ENCODE peak calls at places on chromosome 2, in nine cellular contexts. H, L, B, S, F, P, Y, Q and C are unnamed samples.

GRCh38 chr2:101396352-101396717 is 9.0 kb upstream of the CREG2 start:
- DNase-seq in B (no peak), S (peak; percentile 96), Q (no peak), Y (no peak), L (peak; percentile 96), P (no peak), F (no peak), H (no peak), C (peak; percentile 70)

GRCh38 chr2:218832520-218832919 is 917 bp upstream of the PRKAG3 start:
- DNase-seq in L (peak; percentile 61), P (no peak), H (no peak), S (peak; percentile 45), B (no peak), Y (no peak), Q (no peak), F (no peak), C (no peak)

GRCh38 chr2:68423966-68424650 is 43.0 kb downstream of the FBXO48 start:
- DNase-seq in H (no peak), B (peak; percentile 81), P (no peak), S (no peak), L (no peak), Y (no peak), Q (no peak), F (peak; percentile 60), C (no peak)

GRCh38 chr2:55482186-55482945 is 37.2 kb upstream of the CFAP36 start:
- DNase-seq in Q (peak; percentile 63), S (peak; percentile 58), F (no peak), H (no peak), Y (no peak), B (no peak), P (peak; percentile 34), L (no peak), C (peak; percentile 17)

GRCh38 chr2:69945447-69945846 is 16.0 kb downstream of the ASPRV1 start:
- DNase-seq in B (no peak), S (peak; percentile 62), Q (no peak), P (no peak), H (no peak), L (peak; percentile 76), Y (no peak), F (no peak), C (no peak)

GRCh38 chr2:229348135-229348534 is 77.0 kb upstream of the PID1 start:
- DNase-seq in H (no peak), Q (no peak), S (peak; percentile 77), B (no peak), Y (no peak), L (no peak), P (no peak), F (no peak), C (no peak)

GRCh38 chr2:134177351-134177931 is 76.4 kb upstream of the MGAT5 start:
- DNase-seq in L (no peak), F (no peak), Y (no peak), Q (no peak), S (peak; percentile 17), P (peak; percentile 26), B (no peak), H (no peak), C (peak; percentile 38)

GRCh38 chr2:191635333-191636234 is 42.4 kb upstream of the NABP1 start:
- DNase-seq in P (no peak), H (no peak), B (no peak), S (peak; percentile 85), F (peak; percentile 58), Y (peak; percentile 13), Q (no peak), L (peak; percentile 85), C (no peak)

GRCh38 chr2:238097201-238097987 is 2.7 kb upstream of the ESPNL start:
- DNase-seq in B (no peak), S (no peak), Q (peak; percentile 58), Y (no peak), F (no peak), P (no peak), H (no peak), L (no peak), C (no peak)

GRCh38 chr2:171102802-171103201 is 57.9 kb downstream of the TLK1 start:
- DNase-seq in Q (no peak), Y (no peak), L (no peak), H (no peak), B (no peak), S (no peak), P (no peak), F (no peak), C (no peak)

GRCh38 chr2:160970052-160970846 is 190.0 kb upstream of the TANK start:
- DNase-seq in Q (peak; percentile 69), B (peak; percentile 29), L (peak; percentile 87), Y (peak; percentile 55), P (peak; percentile 95), F (peak; percentile 38), H (peak; percentile 85), S (peak; percentile 82), C (peak; percentile 82)

GRCh38 chr2:120241709-120242108 is 10.9 kb upstream of the RALB start:
- DNase-seq in L (no peak), Q (no peak), H (no peak), Y (no peak), B (no peak), P (no peak), F (no peak), S (no peak), C (no peak)

GRCh38 chr2:215793747-215794595 is 219.4 kb downstream of the MREG start:
- DNase-seq in F (no peak), P (no peak), Q (no peak), L (peak; percentile 97), S (peak; percentile 96), Y (peak; percentile 39), H (no peak), B (no peak), C (peak; percentile 68)

DNA sequence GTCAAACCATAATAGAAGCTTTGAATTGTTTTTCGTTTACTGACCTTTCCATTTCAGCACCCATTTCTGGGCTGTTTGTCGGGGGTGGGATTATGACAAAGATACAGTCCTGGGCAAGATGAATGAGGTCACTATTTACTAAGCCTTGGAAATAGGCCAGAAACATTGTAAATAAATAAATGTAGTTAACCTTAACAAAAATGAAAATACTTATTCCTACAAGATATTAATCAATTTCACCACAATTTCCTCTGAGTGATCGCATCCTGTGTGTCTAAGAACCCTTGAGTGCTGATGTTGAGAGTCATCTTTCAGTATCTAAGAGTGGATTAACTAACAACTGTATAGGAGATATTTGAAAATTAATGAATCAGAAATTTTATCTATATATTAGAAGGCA is 14.0 kb downstream of the ITGA4 start:
- DNase-seq in F (no peak), P (no peak), L (peak; percentile 68), S (peak; percentile 21), H (no peak), Y (no peak), Q (no peak), B (no peak), C (no peak)
- H3K27ac ChIP-seq in F (no peak overlapping the region), P (no peak overlapping the region), L (no peak overlapping the region), S (no peak overlapping the region), H (no peak overlapping the region), Y (no peak overlapping the region), Q (no peak overlapping the region), B (no peak overlapping the region), C (no peak overlapping the region)

DNA sequence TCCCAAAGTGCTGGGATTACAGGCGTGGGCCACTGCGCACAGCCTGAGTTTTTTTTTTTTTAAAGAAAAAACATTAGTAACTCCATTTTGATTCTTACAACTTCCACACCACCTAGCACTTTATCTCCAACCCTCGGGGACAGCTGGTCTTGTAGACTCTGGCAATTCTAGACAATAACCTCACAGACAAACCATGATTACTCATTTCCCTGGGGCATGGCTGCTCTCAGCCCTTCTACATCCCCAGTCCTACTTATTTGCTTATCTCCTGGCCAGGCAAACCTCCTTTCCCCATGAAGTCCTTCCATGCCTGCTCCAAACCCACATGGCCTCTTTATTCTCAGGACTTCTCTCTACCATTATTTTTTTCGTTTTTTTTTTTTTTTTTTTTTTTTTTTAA is 91.1 kb downstream of the ACTR3 start:
- DNase-seq in Y (no peak), H (no peak), L (peak; percentile 20), F (no peak), S (peak; percentile 70), P (no peak), Q (no peak), B (no peak), C (no peak)
- TF ChIP-seq EZH2phosphoT487 in Y (no peak), H (no peak), L (no peak), F (no peak), S (no peak), P (no peak), Q (no peak), B (no peak), C (no peak)

GRCh38 chr2:130821867-130822266 is 14.8 kb upstream of the ARHGEF4 start:
- DNase-seq in L (no peak), Q (no peak), Y (no peak), P (no peak), F (no peak), S (no peak), B (no peak), H (no peak), C (no peak)

GRCh38 chr2:130823886-130824491 is 12.7 kb upstream of the ARHGEF4 start:
- DNase-seq in L (no peak), H (no peak), S (no peak), F (no peak), B (no peak), P (no peak), Q (no peak), Y (no peak), C (no peak)

GRCh38 chr2:130824492-130825061 is 12.1 kb upstream of the ARHGEF4 start:
- DNase-seq in H (no peak), F (peak; percentile 47), Q (no peak), P (no peak), B (no peak), Y (no peak), L (peak; percentile 92), S (peak; percentile 83), C (peak; percentile 68)

GRCh38 chr2:130822766-130823165 is 13.9 kb upstream of the ARHGEF4 start:
- DNase-seq in B (no peak), Y (no peak), Q (no peak), S (no peak), H (no peak), P (no peak), F (no peak), L (no peak), C (no peak)

DNA sequence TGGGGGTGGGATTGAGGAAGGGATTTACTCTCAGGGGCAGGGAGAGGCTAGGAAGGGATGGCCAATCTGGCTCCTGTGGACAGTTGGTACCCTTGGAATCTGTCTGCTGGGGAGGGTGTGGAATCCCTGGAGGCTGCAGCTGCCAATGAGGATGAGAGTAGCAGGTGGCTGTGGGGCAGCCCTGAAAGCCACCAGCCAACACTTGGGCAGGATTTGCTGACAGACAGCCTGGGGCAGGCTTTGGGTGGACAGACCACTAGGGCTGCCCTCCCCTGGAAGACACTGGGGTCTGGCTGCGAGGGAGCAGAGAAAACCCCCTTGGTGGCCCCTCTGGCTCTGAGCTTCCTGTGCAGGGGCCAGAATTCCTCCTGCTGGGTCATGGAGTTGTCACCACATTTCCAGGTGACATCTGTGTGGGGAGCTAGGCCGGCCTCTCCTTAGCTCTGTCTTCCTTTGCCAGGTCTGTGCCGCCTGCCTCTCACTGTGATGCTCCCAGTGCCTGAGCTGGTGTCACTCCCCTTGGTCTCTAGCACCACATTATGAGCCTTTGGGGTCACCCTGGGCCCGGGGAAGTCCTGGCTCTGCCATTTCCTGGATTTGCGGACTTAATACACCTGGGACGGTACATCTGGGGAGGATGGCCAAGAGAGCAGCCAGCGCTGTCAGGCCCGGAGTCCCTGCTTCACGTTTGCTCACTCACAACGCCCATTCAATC is 13.4 kb upstream of the ARHGEF4 start:
- DNase-seq in P (no peak), Q (no peak), L (no peak), H (no peak), Y (no peak), S (no peak), F (no peak), B (no peak), C (no peak)
- H3K27ac ChIP-seq in P (no peak overlapping the region), Q (no peak overlapping the region), L (peak overlapping the region; percentile 97), H (no peak overlapping the region), Y (no peak overlapping the region), S (no peak overlapping the region), F (no peak overlapping the region), B (no peak overlapping the region), C (no peak overlapping the region)

GRCh38 chr2:146978891-146979555 is 865.8 kb upstream of the ACVR2A start:
- DNase-seq in Q (no peak), B (no peak), S (peak; percentile 41), F (no peak), P (peak; percentile 13), L (no peak), H (no peak), Y (no peak), C (no peak)
- TF ChIP-seq EZH2phosphoT487 in Q (no peak), B (no peak), S (no peak), F (no peak), P (no peak), L (no peak), H (no peak), Y (no peak), C (no peak)